ENCODE peak calls at places on chromosome 9, in four cellular contexts. One of them, this sample, is unnamed.

GRCh38 chr9:72946318-72946717 is 6.5 kb downstream of the ALDH1A1 start:
- DNase-seq in left ventricle myocardium inferior: no peak
- DNase-seq in HT1080: no peak
- DNase-seq in NCI-H1105 treated with DMSO at 0.1 percent for 48 hours: no peak
- DNase-seq in this sample: no peak

GRCh38 chr9:19999491-20000057 is 210.7 kb upstream of the SLC24A2 start:
- DNase-seq in left ventricle myocardium inferior: no peak
- DNase-seq in HT1080: peak
- DNase-seq in NCI-H1105 treated with DMSO at 0.1 percent for 48 hours: no peak
- DNase-seq in this sample: no peak

GRCh38 chr9:111161015-111161415 is 122.7 kb upstream of the LPAR1 start:
- DNase-seq in HT1080: peak
- DNase-seq in left ventricle myocardium inferior: no peak
- DNase-seq in NCI-H1105 treated with DMSO at 0.1 percent for 48 hours: no peak
- DNase-seq in this sample: no peak

GRCh38 chr9:130780865-130781504 is 54.1 kb upstream of the ABL1 start:
- DNase-seq in left ventricle myocardium inferior: peak
- DNase-seq in NCI-H1105 treated with DMSO at 0.1 percent for 48 hours: no peak
- DNase-seq in HT1080: peak
- DNase-seq in this sample: no peak

GRCh38 chr9:98430535-98430934 is 175.1 kb upstream of the TBC1D2 start:
- DNase-seq in HT1080: no peak
- DNase-seq in NCI-H1105 treated with DMSO at 0.1 percent for 48 hours: no peak
- DNase-seq in left ventricle myocardium inferior: no peak
- DNase-seq in this sample: no peak

GRCh38 chr9:69964446-69964845 is 79.2 kb upstream of the MAMDC2 start:
- DNase-seq in NCI-H1105 treated with DMSO at 0.1 percent for 48 hours: no peak
- DNase-seq in left ventricle myocardium inferior: no peak
- DNase-seq in HT1080: no peak
- DNase-seq in this sample: no peak

GRCh38 chr9:125440411-125440810 is 178.8 kb downstream of the GAPVD1 start:
- DNase-seq in left ventricle myocardium inferior: no peak
- DNase-seq in HT1080: no peak
- DNase-seq in NCI-H1105 treated with DMSO at 0.1 percent for 48 hours: no peak
- DNase-seq in this sample: no peak

GRCh38 chr9:135811796-135812195 is 95.5 kb downstream of the CAMSAP1 start:
- DNase-seq in HT1080: no peak
- DNase-seq in NCI-H1105 treated with DMSO at 0.1 percent for 48 hours: peak
- DNase-seq in left ventricle myocardium inferior: no peak
- DNase-seq in this sample: peak

This sample was measured in NCI-H2171.